ENCODE peak calls at places on chromosomes 16 and 17, in six cellular contexts. H is AG04450, P is IMR-90, N is heart left ventricle, R is hepatocyte, V is sigmoid colon. B is an unnamed sample. For H3K9me3, the result is how much of the 10 kb centered on the place peaks cover.

GRCh38 chr17:35890774-35891155 is 10.6 kb upstream of the CCL5 start:
- DNase-seq in H (no peak), P (no peak), N (no peak), R (no peak), V (no peak), B (no peak)

GRCh38 chr17:13601776-13602551 is at the start of gene HS3ST3A1:
- DNase-seq in H (peak), P (peak), N (peak), R (peak), V (peak), B (peak)

GRCh38 chr17:4772235-4772613 is 538 bp downstream of the TM4SF5 start:
- DNase-seq in H (no peak), P (no peak), N (no peak), R (no peak), V (no peak), B (peak)

GRCh38 chr16:19113577-19114358 is at the start of gene ITPRIPL2:
- DNase-seq in H (no peak), P (peak), N (peak), R (peak), V (peak), B (peak)

GRCh38 chr16:75733305-75734141 is 7.2 kb upstream of the CPHXL start:
- DNase-seq in H (peak), P (peak), N (no peak), R (peak), V (no peak), B (no peak)

GRCh38 chr17:58176200-58176599 is 9.4 kb downstream of the OR4D2 start:
- DNase-seq in H (no peak), P (peak), N (no peak), R (peak), V (no peak), B (no peak)

GRCh38 chr16:70151391-70151790 is 22.2 kb upstream of the CLEC18C start:
- DNase-seq in H (no peak), P (no peak), N (no peak), R (peak), V (no peak), B (no peak)

GRCh38 chr17:34626141-34626681 is 46.8 kb downstream of the TMEM132E start:
- DNase-seq in H (no peak), P (no peak), N (no peak), R (no peak), V (no peak), B (no peak)

GRCh38 chr17:40857535-40857934 is 9.5 kb downstream of the KRT12 start:
- DNase-seq in H (no peak), P (peak), N (no peak), R (no peak), V (no peak), B (peak)

GRCh38 chr17:8736362-8736761 is 8.3 kb downstream of the CCDC42 start:
- DNase-seq in H (no peak), P (no peak), N (no peak), R (no peak), V (no peak), B (no peak)

GRCh38 chr16:67017451-67017750 is 11.5 kb upstream of the CBFB start:
- DNase-seq in H (no peak), P (no peak), N (no peak), R (no peak), V (peak), B (no peak)

GRCh38 chr16:14600164-14600563 is 29.9 kb downstream of the PARN start:
- DNase-seq in H (no peak), P (peak), N (no peak), R (peak), V (no peak), B (no peak)

GRCh38 chr16:27314161-27314723 is 468 bp downstream of the IL4R start:
- DNase-seq in H (peak), P (peak), N (peak), R (peak), V (peak), B (peak)

GRCh38 chr16:83389751-83390150 is 418.0 kb upstream of the HSBP1 start:
- DNase-seq in H (no peak), P (peak), N (no peak), R (no peak), V (no peak), B (no peak)

GRCh38 chr17:60964160-60964559 is 286.5 kb downstream of the BCAS3 start:
- DNase-seq in H (no peak), P (no peak), N (no peak), R (no peak), V (no peak), B (no peak)

GRCh38 chr17:75587718-75588545 is at the start of gene MYO15B:
- DNase-seq in H (no peak), P (no peak), N (peak), R (peak), V (peak), B (no peak)

GRCh38 chr17:31695456-31696090 is 163.5 kb downstream of the COPRS start:
- DNase-seq in H (no peak), P (peak), N (no peak), R (no peak), V (no peak), B (no peak)

GRCh38 chr17:51572115-51572514 is 311.8 kb downstream of the UTP18 start:
- DNase-seq in H (no peak), P (no peak), N (no peak), R (no peak), V (no peak), B (no peak)

GRCh38 chr17:48155889-48156670 is 48.5 kb downstream of the SNX11 start:
- DNase-seq in H (no peak), P (no peak), N (no peak), R (no peak), V (no peak), B (peak)

GRCh38 chr17:29571486-29571882 is 3.0 kb downstream of the TP53I13 start:
- DNase-seq in H (no peak), P (no peak), N (no peak), R (no peak), V (peak), B (no peak)

GRCh38 chr16:85616608-85617311 is 3.6 kb downstream of the GSE1 start:
- DNase-seq in H (no peak), P (no peak), N (peak), R (no peak), V (no peak), B (no peak)

GRCh38 chr16:11948819-11949218 is 7.0 kb upstream of the NPIPB2 start:
- DNase-seq in H (no peak), P (no peak), N (no peak), R (no peak), V (no peak), B (no peak)

GRCh38 chr17:47941246-47941997 is at the start of gene PNPO:
- DNase-seq in H (peak), P (peak), N (peak), R (peak), V (peak), B (peak)

GRCh38 chr17:75634754-75635609 is 1.7 kb downstream of the SMIM5 start:
- DNase-seq in H (no peak), P (no peak), N (peak), R (no peak), V (no peak), B (no peak)

GRCh38 chr16:78932395-78932794 is 668.1 kb downstream of the MAF start:
- DNase-seq in H (no peak), P (no peak), N (no peak), R (no peak), V (no peak), B (no peak)

GRCh38 chr17:45073414-45074070 is 12.4 kb downstream of the NMT1 start:
- DNase-seq in H (peak), P (peak), N (no peak), R (peak), V (peak), B (no peak)

GRCh38 chr17:13120864-13121263 is 103.0 kb upstream of the ELAC2 start:
- DNase-seq in H (no peak), P (no peak), N (no peak), R (no peak), V (no peak), B (peak)

GRCh38 chr17:28944862-28945741 is 6.2 kb downstream of the PHF12 start:
- DNase-seq in H (no peak), P (peak), N (no peak), R (no peak), V (no peak), B (no peak)

GRCh38 chr17:20997711-20998570 is 44.9 kb downstream of the USP22 start:
- DNase-seq in H (no peak), P (no peak), N (no peak), R (peak), V (peak), B (peak)

GRCh38 chr17:7191571-7192270 is 12.6 kb upstream of the ASGR1 start:
- DNase-seq in H (no peak), P (peak), N (no peak), R (peak), V (no peak), B (peak)

GRCh38 chr16:82070656-82071369 is 35.8 kb downstream of the HSD17B2 start:
- DNase-seq in H (peak), P (peak), N (no peak), R (no peak), V (no peak), B (no peak)

GRCh38 chr17:44971776-44972483 is 3.8 kb upstream of the C1QL1 start:
- DNase-seq in H (no peak), P (peak), N (no peak), R (no peak), V (no peak), B (no peak)

GRCh38 chr17:35373984-35374765 is 754 bp upstream of the SLFN11 start:
- DNase-seq in H (no peak), P (peak), N (peak), R (peak), V (peak), B (peak)

GRCh38 chr16:142405-142804 is 3.9 kb upstream of the NPRL3 start:
- DNase-seq in H (no peak), P (no peak), N (no peak), R (no peak), V (no peak), B (no peak)

GRCh38 chr17:74532115-74532514 is 840 bp upstream of the CD300LB start:
- DNase-seq in H (no peak), P (no peak), N (peak), R (no peak), V (peak), B (peak)

GRCh38 chr17:48723555-48724239 is 712 bp downstream of the PRAC2 start:
- DNase-seq in H (no peak), P (no peak), N (no peak), R (no peak), V (peak), B (no peak)

GRCh38 chr16:8955828-8956227 is 7.9 kb downstream of the USP7 start:
- DNase-seq in H (no peak), P (no peak), N (no peak), R (no peak), V (no peak), B (no peak)

GRCh38 chr16:88286301-88286923 is 96.3 kb upstream of the ZNF469 start:
- DNase-seq in H (no peak), P (no peak), N (peak), R (no peak), V (no peak), B (no peak)

GRCh38 chr16:88285514-88285822 is 97.3 kb upstream of the ZNF469 start:
- DNase-seq in H (no peak), P (no peak), N (peak), R (no peak), V (no peak), B (no peak)

GRCh38 chr16:88283596-88283995 is 99.2 kb upstream of the ZNF469 start:
- DNase-seq in H (no peak), P (no peak), N (no peak), R (no peak), V (no peak), B (no peak)

GRCh38 chr16:88287219-88287618 is 95.5 kb upstream of the ZNF469 start:
- DNase-seq in H (no peak), P (no peak), N (no peak), R (no peak), V (no peak), B (no peak)

DNA sequence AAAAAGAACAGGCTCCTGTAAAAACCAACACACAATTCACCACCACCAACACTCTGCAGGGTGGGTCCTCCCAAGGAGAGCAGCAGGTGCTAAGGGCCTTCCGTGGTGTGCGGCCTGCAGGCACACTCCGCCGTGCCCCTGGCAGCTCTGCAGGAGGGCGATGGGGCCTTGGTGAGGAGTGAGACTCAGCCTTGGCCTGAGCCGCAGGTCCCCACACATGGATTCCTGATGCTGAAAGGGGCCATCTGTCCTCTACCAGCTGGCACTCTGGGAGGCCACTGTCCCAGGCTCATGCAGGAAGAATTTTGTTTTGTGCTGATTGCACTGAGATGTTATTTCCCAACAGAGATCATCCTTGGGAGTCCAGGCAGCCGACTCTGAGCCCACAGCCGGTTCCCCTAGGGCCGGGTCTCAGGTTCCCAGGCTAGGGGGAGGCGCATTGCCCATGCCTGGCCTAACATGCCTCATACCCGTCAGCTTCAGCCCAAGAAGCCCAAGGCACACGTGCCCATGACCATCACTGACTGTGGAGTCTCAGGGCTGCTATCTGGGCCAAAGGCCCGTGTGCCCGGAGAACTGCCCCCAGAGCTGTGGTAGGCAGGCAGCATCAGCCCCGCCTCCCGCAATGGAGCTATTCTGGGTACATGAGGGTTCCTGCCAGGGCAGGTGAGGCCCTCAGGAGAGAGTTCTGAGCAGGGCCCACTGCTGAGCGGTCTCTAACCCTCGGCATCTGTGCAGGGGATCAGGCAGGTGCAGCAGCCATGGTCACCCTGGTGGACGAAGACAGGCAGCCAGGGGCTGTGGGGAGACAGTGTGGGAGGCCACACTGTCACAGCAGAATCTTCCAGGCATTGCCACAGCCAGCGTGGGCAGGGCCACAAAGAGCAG is 97.9 kb upstream of the ZNF469 start:
- DNase-seq in H (no peak), P (no peak), N (peak), R (no peak), V (no peak), B (no peak)
- H3K9me3 ChIP-seq in H (under half), P (under half), N (under half), R (under half), V (under half), B (under half)

GRCh38 chr16:57192720-57193486 is 6.8 kb downstream of the RSPRY1 start:
- DNase-seq in H (no peak), P (peak), N (no peak), R (no peak), V (no peak), B (no peak)
- H3K9me3 ChIP-seq in H (under half), P (under half), N (under half), R (under half), V (under half), B (under half)

GRCh38 chr16:3306078-3306477 is 781 bp downstream of the ZNF75A start:
- DNase-seq in H (no peak), P (no peak), N (no peak), R (no peak), V (no peak), B (no peak)

GRCh38 chr16:3305109-3306068 is at the start of the genes TIGD7 and ZNF75A:
- DNase-seq in H (peak), P (peak), N (peak), R (peak), V (peak), B (peak)

GRCh38 chr16:3304370-3304769 is 860 bp downstream of the TIGD7 start:
- DNase-seq in H (no peak), P (peak), N (no peak), R (no peak), V (no peak), B (no peak)
- H3K9me3 ChIP-seq in H (half or more), P (under half), N (half or more), R (half or more), V (under half), B (under half)

DNA sequence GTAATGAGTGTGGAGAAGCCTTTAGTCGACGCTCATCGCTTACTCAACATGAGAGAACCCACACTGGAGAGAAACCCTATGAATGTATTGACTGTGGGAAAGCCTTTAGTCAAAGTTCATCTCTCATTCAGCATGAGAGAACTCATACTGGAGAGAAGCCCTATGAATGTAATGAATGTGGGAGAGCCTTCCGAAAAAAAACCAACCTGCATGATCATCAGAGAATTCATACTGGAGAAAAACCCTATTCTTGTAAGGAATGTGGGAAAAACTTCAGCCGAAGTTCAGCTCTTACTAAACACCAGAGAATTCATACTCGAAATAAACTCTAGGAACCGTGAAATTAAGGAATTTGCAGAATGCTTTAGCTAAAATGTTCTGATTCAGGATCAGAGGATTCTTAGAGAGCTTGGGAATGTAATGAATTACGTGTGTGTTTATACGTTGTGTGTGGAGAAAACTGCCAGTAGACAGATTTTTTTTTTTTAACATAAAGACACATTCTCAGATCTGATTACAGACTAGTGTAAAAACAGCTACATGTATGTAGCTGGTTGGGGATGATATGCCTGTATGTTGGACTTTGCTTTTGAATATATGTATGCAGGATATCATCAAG is 25.4 kb downstream of the ZFP90 start:
- DNase-seq in H (no peak), P (peak), N (no peak), R (no peak), V (no peak), B (no peak)
- H3K9me3 ChIP-seq in H (half or more), P (half or more), N (half or more), R (half or more), V (half or more), B (under half)

GRCh38 chr17:67655478-67656148 is 62.1 kb upstream of the NOL11 start:
- DNase-seq in H (no peak), P (no peak), N (no peak), R (no peak), V (no peak), B (no peak)
- H3K9me3 ChIP-seq in H (under half), P (under half), N (under half), R (under half), V (under half), B (under half)

DNA sequence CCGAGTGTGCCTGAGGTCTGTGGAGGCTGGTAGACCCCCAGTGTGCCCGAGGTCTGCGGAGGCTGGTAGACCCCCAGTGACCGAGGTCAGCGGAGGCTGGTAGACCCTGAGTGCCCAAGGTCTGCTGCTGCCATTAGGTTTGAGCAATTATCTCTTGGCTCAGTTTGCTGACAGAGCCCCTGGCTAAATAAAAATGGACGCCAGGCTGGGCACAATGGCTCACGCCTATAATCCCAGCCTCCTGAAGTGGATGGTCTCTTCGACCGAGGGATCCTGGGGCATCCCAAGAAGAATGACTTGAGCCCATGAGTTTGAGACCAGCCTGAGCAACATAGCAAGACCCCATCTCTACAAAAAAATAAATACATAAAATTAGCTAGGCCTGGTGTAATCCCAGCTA is 98.7 kb upstream of the ZNF469 start:
- DNase-seq in H (no peak), P (no peak), N (peak), R (no peak), V (no peak), B (no peak)
- H3K9me3 ChIP-seq in H (half or more), P (under half), N (under half), R (under half), V (under half), B (under half)

GRCh38 chr17:70588003-70588402 is 418.7 kb downstream of the KCNJ2 start:
- DNase-seq in H (no peak), P (no peak), N (no peak), R (no peak), V (no peak), B (no peak)
- H3K9me3 ChIP-seq in H (under half), P (under half), N (under half), R (under half), V (under half), B (under half)

DNA sequence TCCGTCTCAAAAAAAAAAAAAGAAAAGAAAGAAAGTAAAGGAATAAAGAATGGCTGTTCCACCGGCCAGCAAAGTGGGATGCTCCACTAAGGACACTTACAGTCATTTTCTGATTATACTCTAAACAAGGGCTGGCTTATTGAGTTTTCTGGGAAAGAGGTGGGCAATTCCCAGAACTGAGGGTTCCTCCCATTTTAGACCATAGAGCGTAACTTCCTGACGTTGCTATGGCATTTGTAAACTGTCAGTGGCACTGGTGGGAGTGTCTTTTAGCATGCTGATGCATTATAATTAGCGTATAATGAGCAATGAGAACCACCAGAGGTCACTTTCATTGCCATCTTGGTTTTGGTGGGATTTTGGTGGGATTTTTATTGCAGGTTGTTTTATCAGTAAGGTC is 58.0 kb downstream of the PIGL start:
- DNase-seq in H (no peak), P (no peak), N (no peak), R (no peak), V (no peak), B (no peak)
- H3K9me3 ChIP-seq in H (under half), P (under half), N (under half), R (under half), V (under half), B (under half)

DNA sequence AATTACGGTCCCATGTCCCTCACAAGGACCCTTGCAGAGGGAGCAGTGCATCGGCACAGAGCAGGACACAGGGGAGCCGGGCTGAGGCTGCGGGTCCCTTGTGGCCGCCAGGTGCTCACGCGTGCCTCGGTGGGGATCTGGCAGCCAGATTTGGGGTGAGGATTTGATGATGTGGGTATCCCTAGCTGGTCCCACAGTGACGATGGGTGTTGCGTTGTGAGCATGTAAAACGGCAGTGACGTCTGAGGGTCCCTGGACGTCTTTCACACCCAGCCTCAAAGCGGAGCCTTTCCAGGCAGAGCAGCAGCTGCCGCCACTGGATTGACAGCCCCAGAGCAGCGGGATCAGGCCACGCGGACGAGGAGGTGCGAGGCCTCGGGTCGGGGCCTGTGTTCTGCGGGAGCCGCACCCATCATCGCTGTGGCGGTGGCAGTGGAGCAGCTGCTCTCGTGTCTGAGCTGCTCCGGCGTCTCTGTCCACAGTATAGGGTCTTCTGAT is 54.6 kb downstream of the WDR45B start:
- DNase-seq in H (no peak), P (no peak), N (peak), R (no peak), V (no peak), B (no peak)
- H3K9me3 ChIP-seq in H (under half), P (under half), N (under half), R (under half), V (under half), B (under half)

GRCh38 chr17:56890390-56890789 is 23.5 kb downstream of the TRIM25 start:
- DNase-seq in H (no peak), P (no peak), N (no peak), R (no peak), V (no peak), B (no peak)
- H3K9me3 ChIP-seq in H (under half), P (under half), N (under half), R (under half), V (under half), B (under half)

B was measured in SJCRH30.